ENCODE peak calls at places on chromosomes 11 and 22, in five cellular contexts. D is OCI-LY7, G is GM23338, V is mammary epithelial cell, O is IMR-90. Z is an unnamed sample.
A peak's percentile ranks its signal among the peaks of the same experiment; 100 is the strongest.

GRCh38 chr11:2303627-2304155 is 1.9 kb downstream of the TSPAN32 start:
- DNase-seq in O (no peak), G (no peak), V (no peak), D (no peak), Z (peak; percentile 69)

GRCh38 chr11:35893796-35894475 is 49.9 kb upstream of the LDLRAD3 start:
- DNase-seq in D (no peak), O (peak; percentile 35), V (peak; percentile 98), G (peak; percentile 8), Z (no peak)

GRCh38 chr11:117911694-117912093 is 17.5 kb downstream of the TMPRSS13 start:
- DNase-seq in O (no peak), G (no peak), D (no peak), V (no peak), Z (peak; percentile 21)

GRCh38 chr22:37454857-37455686 is 27.8 kb upstream of the ELFN2 start:
- DNase-seq in O (peak; percentile 89), V (peak; percentile 67), G (no peak), D (no peak), Z (no peak)

GRCh38 chr11:33867996-33868645 is 23.8 kb downstream of the LMO2 start:
- DNase-seq in V (no peak), O (no peak), G (peak; percentile 40), D (no peak), Z (no peak)

GRCh38 chr11:122424636-122425035 is 230.9 kb upstream of the UBASH3B start:
- DNase-seq in V (no peak), D (no peak), G (no peak), O (no peak), Z (no peak)

GRCh38 chr11:69123593-69124545 is 31.9 kb upstream of the SMIM38 start:
- DNase-seq in V (no peak), G (peak; percentile 33), D (no peak), O (no peak), Z (no peak)

GRCh38 chr11:36746886-36747710 is 149.1 kb upstream of the RAG2 start:
- DNase-seq in D (peak; percentile 85), G (peak; percentile 95), O (peak; percentile 92), V (peak; percentile 78), Z (peak; percentile 68)

GRCh38 chr11:20105427-20105826 is 54.8 kb downstream of the DBX1 start:
- DNase-seq in V (no peak), G (no peak), O (no peak), D (no peak), Z (no peak)

GRCh38 chr11:111766834-111767142 is 599 bp upstream of the PPP2R1B start:
- DNase-seq in V (no peak), D (no peak), G (no peak), O (no peak), Z (no peak)

GRCh38 chr11:19472679-19473078 is 231.9 kb upstream of the E2F8 start:
- DNase-seq in O (no peak), V (no peak), G (no peak), D (no peak), Z (no peak)

GRCh38 chr11:59708537-59708936 is 5.1 kb downstream of the OR10V1 start:
- DNase-seq in G (no peak), V (peak; percentile 27), D (no peak), O (peak; percentile 24), Z (no peak)

GRCh38 chr22:30486118-30486517 is 14.3 kb upstream of the SEC14L3 start:
- DNase-seq in D (no peak), G (no peak), V (no peak), O (no peak), Z (no peak)

GRCh38 chr11:31092638-31093037 is 276.9 kb downstream of the DCDC1 start:
- DNase-seq in D (no peak), G (no peak), O (no peak), V (no peak), Z (no peak)

GRCh38 chr22:31122532-31123291 is at the start of gene INPP5J:
- DNase-seq in O (peak; percentile 50), G (peak; percentile 80), V (peak; percentile 35), D (no peak), Z (peak; percentile 97)

GRCh38 chr11:11567862-11568650 is 53.7 kb downstream of the GALNT18 start:
- DNase-seq in D (no peak), G (no peak), O (peak; percentile 30), V (peak; percentile 83), Z (peak; percentile 52)

GRCh38 chr11:122178795-122179194 is 62.8 kb upstream of the BLID start:
- DNase-seq in D (no peak), O (peak; percentile 37), V (no peak), G (no peak), Z (no peak)

GRCh38 chr22:24969588-24970301 is 17.2 kb downstream of the KIAA1671 start:
- DNase-seq in D (no peak), V (peak; percentile 58), O (no peak), G (no peak), Z (peak; percentile 90)

GRCh38 chr11:128620306-128621175 is 33.2 kb upstream of the ETS1 start:
- DNase-seq in V (no peak), O (peak; percentile 33), G (no peak), D (no peak), Z (no peak)

GRCh38 chr11:45809456-45810395 is 4.8 kb downstream of the SLC35C1 start:
- DNase-seq in D (no peak), V (no peak), O (no peak), G (no peak), Z (peak; percentile 52)

GRCh38 chr11:102280237-102280833 is 36.9 kb upstream of the BIRC3 start:
- DNase-seq in O (no peak), G (peak; percentile 36), D (no peak), V (no peak), Z (peak; percentile 32)

GRCh38 chr11:74611369-74611861 is 19.0 kb downstream of the POLD3 start:
- DNase-seq in O (peak; percentile 87), D (peak; percentile 25), V (peak; percentile 22), G (peak; percentile 48), Z (peak; percentile 42)

GRCh38 chr11:40188848-40189247 is 1270.6 kb downstream of the LRRC4C start:
- DNase-seq in V (no peak), O (no peak), D (no peak), G (no peak), Z (no peak)

GRCh38 chr11:85665756-85666155 is 827 bp upstream of the CREBZF start:
- DNase-seq in D (no peak), V (no peak), O (no peak), G (no peak), Z (no peak)

GRCh38 chr22:36155702-36156101 is 4.9 kb downstream of the APOL3 start:
- DNase-seq in D (no peak), O (no peak), V (no peak), G (no peak), Z (no peak)

GRCh38 chr22:38214248-38215056 is 12.7 kb downstream of the MAFF start:
- DNase-seq in G (peak; percentile 92), D (peak; percentile 84), V (no peak), O (peak; percentile 49), Z (peak; percentile 95)

GRCh38 chr11:6568191-6568918 is 35.1 kb downstream of the RRP8 start:
- DNase-seq in G (peak; percentile 67), V (peak; percentile 24), O (peak; percentile 65), D (no peak), Z (peak; percentile 93)

GRCh38 chr22:17009640-17010291 is 1.7 kb upstream of the GAB4 start:
- DNase-seq in O (no peak), G (peak; percentile 56), D (peak; percentile 34), V (no peak), Z (no peak)

GRCh38 chr22:17007852-17008731 is at the start of gene GAB4:
- DNase-seq in V (no peak), G (peak; percentile 39), D (no peak), O (no peak), Z (no peak)

GRCh38 chr22:17012267-17012666 is 4.2 kb upstream of the GAB4 start:
- DNase-seq in O (no peak), D (no peak), G (no peak), V (no peak), Z (no peak)

GRCh38 chr22:17007257-17007656 is 765 bp downstream of the GAB4 start:
- DNase-seq in D (no peak), O (no peak), G (peak; percentile 68), V (no peak), Z (no peak)
- TF ChIP-seq CTCF in D (no peak), O (no peak), G (peak; percentile 54), V (no peak), Z (no peak)

GRCh38 chr11:1052133-1053011 is 15.9 kb upstream of the MUC6 start:
- DNase-seq in V (no peak), D (no peak), O (no peak), G (no peak), Z (peak; percentile 80)

GRCh38 chr11:1049431-1049891 is 12.9 kb upstream of the MUC6 start:
- DNase-seq in D (no peak), O (no peak), G (no peak), V (no peak), Z (peak; percentile 56)

GRCh38 chr11:1051356-1052132 is 15.0 kb upstream of the MUC6 start:
- DNase-seq in V (no peak), G (no peak), D (no peak), O (no peak), Z (peak; percentile 49)

GRCh38 chr11:1049911-1050580 is 13.5 kb upstream of the MUC6 start:
- DNase-seq in O (no peak), G (no peak), V (no peak), D (no peak), Z (peak; percentile 59)

GRCh38 chr11:1050581-1051355 is 14.2 kb upstream of the MUC6 start:
- DNase-seq in O (peak; percentile 18), V (peak; percentile 80), G (peak; percentile 85), D (peak; percentile 79), Z (peak; percentile 99)
- H2AFZ ChIP-seq in O (peak overlapping the region; percentile 18), V (peak overlapping the region; percentile 59), G (no peak overlapping the region), D (peak overlapping the region; percentile 51), Z (peak overlapping the region; percentile 7)

GRCh38 chr11:108698844-108699642 is 34.2 kb downstream of the DDX10 start:
- DNase-seq in D (no peak), O (no peak), V (peak; percentile 77), G (no peak), Z (no peak)

GRCh38 chr11:108703916-108704315 is 39.0 kb downstream of the DDX10 start:
- DNase-seq in O (no peak), D (no peak), V (peak; percentile 71), G (no peak), Z (no peak)

GRCh38 chr11:108693852-108694251 is 29.0 kb downstream of the DDX10 start:
- DNase-seq in G (no peak), D (no peak), O (peak; percentile 63), V (peak; percentile 64), Z (peak; percentile 65)

GRCh38 chr11:108697872-108698473 is 33.1 kb downstream of the DDX10 start:
- DNase-seq in G (peak; percentile 77), V (peak; percentile 61), O (peak; percentile 82), D (peak; percentile 72), Z (no peak)
- TF ChIP-seq CTCF in G (peak; percentile 83), V (peak; percentile 99), O (peak; percentile 99), D (peak; percentile 91), Z (peak; percentile 98)

DNA sequence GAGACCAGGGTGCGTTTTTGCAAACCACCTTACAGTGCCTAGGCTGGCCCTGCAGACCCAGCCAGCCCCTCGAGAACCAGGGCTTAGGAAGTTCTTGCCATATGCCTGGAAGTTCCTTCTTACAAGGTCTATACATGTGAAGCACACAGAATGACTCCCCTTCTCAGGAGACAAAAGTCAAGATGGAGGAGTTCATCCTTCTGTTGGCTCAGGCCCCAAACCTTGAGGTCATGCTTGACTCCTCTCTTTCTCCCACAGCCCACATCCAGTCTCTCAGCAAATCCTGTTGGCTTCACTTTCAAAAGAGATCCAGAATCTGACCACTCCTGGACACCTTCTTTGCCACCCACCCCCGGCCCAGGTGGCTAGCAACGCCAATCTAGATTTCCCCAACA is 1.7 kb upstream of the CD248 start:
- DNase-seq in V (no peak), G (no peak), D (no peak), O (no peak), Z (peak; percentile 83)
- H2AFZ ChIP-seq in V (peak overlapping the region; percentile 34), G (peak overlapping the region; percentile 93), D (peak overlapping the region; percentile 83), O (peak overlapping the region; percentile 89), Z (peak overlapping the region; percentile 11)

GRCh38 chr11:44633641-44634040 is 68.2 kb downstream of the CD82 start:
- DNase-seq in V (no peak), D (peak; percentile 11), O (no peak), G (no peak), Z (peak; percentile 64)
- TF ChIP-seq CTCF in V (peak; percentile 42), D (peak; percentile 65), O (no peak), G (peak; percentile 38), Z (peak; percentile 41)

Z was measured in osteoblast.